ENCODE peak calls at places on chromosome 12, in nine cellular contexts. E, Y, B, R, H, Z, P, K and W are unnamed samples.

GRCh38 chr12:68773582-68773981 is 27.6 kb downstream of the SLC35E3 start:
- DNase-seq in E (no peak), H (no peak), Y (no peak), R (no peak), Z (no peak), B (no peak), P (no peak), K (no peak), W (no peak)

GRCh38 chr12:104699489-104700194 is 242.9 kb downstream of the CHST11 start:
- DNase-seq in Z (no peak), E (no peak), B (no peak), Y (no peak), H (no peak), K (no peak), R (peak; percentile 19), P (peak; percentile 30), W (no peak)

GRCh38 chr12:121792607-121793500 is 634 bp downstream of the RHOF start:
- DNase-seq in Y (peak; percentile 61), R (no peak), Z (peak; percentile 58), P (no peak), B (no peak), H (no peak), E (peak; percentile 75), K (no peak), W (no peak)

GRCh38 chr12:43349863-43350262 is 202.1 kb downstream of the ADAMTS20 start:
- DNase-seq in P (no peak), Y (no peak), H (no peak), B (peak; percentile 33), R (no peak), E (no peak), K (no peak), Z (no peak), W (no peak)

GRCh38 chr12:75205556-75205955 is 4.1 kb downstream of the KCNC2 start:
- DNase-seq in P (no peak), B (no peak), H (no peak), R (no peak), E (no peak), K (no peak), Z (no peak), Y (no peak), W (no peak)

GRCh38 chr12:495466-495865 is 35.7 kb downstream of the B4GALNT3 start:
- DNase-seq in Y (no peak), H (no peak), K (no peak), R (no peak), E (no peak), P (no peak), Z (peak; percentile 9), B (no peak), W (no peak)

GRCh38 chr12:48965447-48965846 is 6.1 kb downstream of the WNT10B start:
- DNase-seq in E (no peak), K (no peak), H (no peak), B (no peak), Y (no peak), P (no peak), Z (no peak), R (no peak), W (no peak)

GRCh38 chr12:39490500-39491276 is 47.8 kb upstream of the KIF21A start:
- DNase-seq in B (no peak), H (no peak), K (no peak), Z (no peak), E (no peak), Y (no peak), P (no peak), R (no peak), W (no peak)

GRCh38 chr12:31011746-31012567 is 61.7 kb upstream of the DDX11 start:
- DNase-seq in Y (no peak), K (no peak), B (no peak), P (no peak), H (no peak), Z (no peak), E (no peak), R (peak; percentile 42), W (no peak)

DNA sequence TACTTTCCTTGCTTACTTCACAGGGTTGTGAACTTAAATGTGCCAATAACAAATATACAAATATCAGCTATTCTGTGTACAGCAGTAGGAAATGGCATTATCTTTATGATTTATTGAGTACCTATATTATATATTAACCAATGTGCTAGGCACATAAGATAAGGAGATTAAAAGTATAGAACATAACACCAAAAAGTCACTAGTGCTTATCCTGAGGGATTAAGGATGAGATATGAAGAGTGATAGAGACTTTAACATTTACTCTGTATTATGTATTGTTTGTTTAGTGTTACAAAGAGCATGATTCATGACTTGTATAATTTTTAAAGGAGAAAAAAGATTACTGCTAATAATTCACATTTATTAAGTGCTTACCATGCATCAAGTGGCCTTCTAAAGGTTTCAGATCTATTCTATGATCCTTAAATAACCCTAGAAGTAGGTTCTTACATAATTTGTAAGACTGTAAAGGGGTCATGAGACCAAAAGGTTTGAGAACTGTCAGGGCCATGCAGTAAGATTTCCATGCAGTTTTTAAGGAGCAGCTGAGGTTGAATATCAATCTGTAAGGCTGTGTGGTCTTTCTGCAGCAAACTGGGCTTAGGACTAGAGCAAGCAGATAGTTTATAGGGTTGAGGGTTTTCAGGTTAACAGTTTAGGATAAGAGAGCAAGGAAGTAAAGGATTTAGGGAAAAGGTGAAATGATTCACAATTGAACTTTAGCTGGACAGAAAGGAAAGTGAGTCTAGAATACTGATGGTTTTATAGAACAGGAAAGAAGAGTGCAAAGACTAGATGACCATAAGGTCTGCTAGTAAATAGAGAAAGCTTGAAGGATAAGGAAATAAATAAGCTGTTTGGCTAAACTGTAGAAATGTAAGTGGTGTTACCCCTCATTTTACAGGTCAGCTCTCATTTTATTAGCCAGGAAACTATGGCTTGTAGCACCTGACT is 7.0 kb downstream of the PYROXD1 start:
- DNase-seq in Z (no peak), P (no peak), H (no peak), R (no peak), E (no peak), Y (no peak), B (no peak), K (no peak), W (no peak)
- TF ChIP-seq POLR2A in Z (no peak), P (no peak), H (no peak), R (no peak), E (no peak), Y (no peak), B (no peak), K (no peak), W (no peak)

DNA sequence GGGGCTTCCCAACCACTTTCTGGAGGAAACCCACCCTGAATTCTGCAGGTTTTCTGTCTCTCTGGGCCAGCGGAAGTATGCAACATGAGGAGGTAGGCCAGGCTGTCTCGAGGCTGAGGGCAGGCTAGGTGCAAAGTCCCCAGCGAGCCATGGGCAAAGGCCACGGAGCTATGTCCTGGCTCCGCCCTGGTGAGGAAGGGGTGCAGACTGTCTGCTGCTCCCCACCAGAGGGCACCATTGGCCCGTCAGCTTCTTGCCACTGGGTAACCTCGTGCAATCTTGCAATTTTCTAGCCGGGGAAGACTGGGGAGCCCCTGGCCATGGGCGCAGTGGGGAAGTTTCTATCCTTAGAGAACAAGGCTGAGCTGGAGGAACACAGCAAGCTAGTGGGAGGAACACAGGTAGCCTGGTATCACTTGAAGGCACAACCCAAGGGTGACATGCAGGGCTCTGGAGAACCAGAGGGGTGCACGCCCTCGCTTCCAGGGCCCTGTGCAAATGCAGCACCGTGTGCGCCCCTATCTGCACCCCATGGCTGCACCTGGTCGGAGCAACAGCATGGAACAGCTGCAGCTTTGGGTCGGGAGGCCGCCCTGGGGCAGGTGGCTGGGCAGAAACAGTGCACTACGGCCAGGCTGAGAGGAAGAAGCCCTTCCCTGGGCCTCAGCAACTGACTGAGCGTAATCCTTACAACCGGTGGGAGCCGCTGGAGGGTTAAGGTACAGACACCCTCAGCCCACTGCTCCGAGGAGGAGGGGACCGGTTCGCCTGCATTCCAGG is 27.6 kb upstream of the RPLP0 start:
- DNase-seq in Y (peak; percentile 94), R (peak; percentile 94), E (peak; percentile 89), B (peak; percentile 80), Z (peak; percentile 90), P (peak; percentile 86), H (peak; percentile 91), K (peak; percentile 87), W (peak; percentile 87)
- TF ChIP-seq POLR2AphosphoS5 in Y (peak; percentile 62), R (peak; percentile 38), E (peak; percentile 56), B (peak; percentile 17), Z (peak; percentile 30), P (no peak), H (no peak), K (no peak), W (peak; percentile 67)

GRCh38 chr12:66020481-66020880 is 110.1 kb downstream of the LLPH start:
- DNase-seq in E (no peak), K (no peak), H (no peak), B (no peak), Z (no peak), P (no peak), Y (no peak), R (no peak), W (no peak)
- TF ChIP-seq POLR2A in E (no peak), K (no peak), H (no peak), B (no peak), Z (no peak), P (no peak), Y (no peak), R (no peak), W (no peak)

DNA sequence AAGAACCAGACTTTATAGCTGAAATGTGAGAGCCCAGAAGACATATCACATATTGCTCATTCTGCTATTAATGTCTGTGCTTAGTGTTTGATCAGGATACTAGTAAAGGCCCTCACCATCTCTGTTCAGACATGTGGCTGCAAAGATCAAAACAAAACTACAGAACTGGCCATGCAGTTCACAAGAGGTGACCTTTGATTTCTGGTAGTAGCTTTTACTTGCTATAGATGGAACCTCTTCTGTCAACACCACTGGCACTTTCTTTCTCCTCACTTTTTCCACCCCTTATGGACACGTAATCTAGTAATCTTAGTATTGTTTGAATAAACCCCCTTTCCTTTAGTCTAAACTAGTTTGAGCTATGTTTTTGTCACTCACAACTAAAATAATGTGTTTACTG is 214.8 kb downstream of the EPS8 start:
- DNase-seq in P (no peak), B (no peak), K (no peak), E (no peak), R (no peak), Y (no peak), Z (no peak), H (no peak), W (no peak)
- TF ChIP-seq POLR2AphosphoS5 in P (no peak), B (no peak), K (no peak), E (no peak), R (no peak), Y (no peak), Z (no peak), H (no peak), W (no peak)

GRCh38 chr12:53212931-53213330 is 5.9 kb upstream of the ITGB7 start:
- DNase-seq in K (no peak), H (no peak), Z (no peak), R (no peak), E (no peak), Y (no peak), P (no peak), B (no peak), W (no peak)
- TF ChIP-seq POLR2A in K (no peak), H (no peak), Z (no peak), R (no peak), E (no peak), Y (no peak), P (no peak), B (no peak), W (no peak)

DNA sequence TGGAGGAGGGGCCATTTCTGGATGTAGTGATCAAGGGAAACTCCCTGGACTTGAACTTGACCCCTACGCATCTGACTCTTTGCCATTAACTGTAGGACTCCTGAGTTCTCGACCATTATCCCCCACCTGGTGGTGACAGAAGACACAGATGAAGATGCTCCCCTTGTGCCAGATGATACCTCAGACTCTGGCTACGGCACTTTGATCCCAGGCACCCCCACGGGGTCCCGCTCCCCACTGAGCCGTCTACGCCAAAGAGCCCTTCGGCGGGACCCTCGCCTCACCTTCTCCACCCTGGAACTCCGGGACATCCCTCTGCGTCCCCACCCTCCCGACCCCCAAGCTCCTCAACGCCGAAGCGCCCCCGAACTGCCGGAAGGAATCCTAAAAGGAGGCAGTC is 14.7 kb downstream of the TNFRSF1A start:
- DNase-seq in K (no peak), P (no peak), B (no peak), Y (no peak), R (no peak), Z (no peak), H (no peak), E (no peak), W (no peak)
- TF ChIP-seq POLR2AphosphoS5 in K (no peak), P (no peak), B (peak; percentile 14), Y (no peak), R (no peak), Z (no peak), H (no peak), E (no peak), W (no peak)